ENCODE peak calls at places on chromosome 1, in four cellular contexts. One of them, this sample, is unnamed.

GRCh38 chr1:38817958-38818705 is 41.4 kb downstream of the RRAGC start:
- DNase-seq in skeletal muscle cell: no peak
- DNase-seq in pulmonary artery endothelial cell: no peak
- DNase-seq in mucosa of gallbladder: no peak
- DNase-seq in this sample: no peak

GRCh38 chr1:84370831-84371394 is 27.4 kb upstream of the DNASE2B start:
- DNase-seq in skeletal muscle cell: peak; percentile 75
- DNase-seq in pulmonary artery endothelial cell: no peak
- DNase-seq in mucosa of gallbladder: no peak
- DNase-seq in this sample: no peak

GRCh38 chr1:94531664-94532063 is 9.9 kb downstream of the F3 start:
- DNase-seq in skeletal muscle cell: no peak
- DNase-seq in pulmonary artery endothelial cell: no peak
- DNase-seq in mucosa of gallbladder: no peak
- DNase-seq in this sample: no peak

GRCh38 chr1:51758310-51758709 is 120.2 kb downstream of the NRDC start:
- DNase-seq in skeletal muscle cell: no peak
- DNase-seq in pulmonary artery endothelial cell: no peak
- DNase-seq in mucosa of gallbladder: no peak
- DNase-seq in this sample: no peak

GRCh38 chr1:32540589-32540988 is 1.4 kb downstream of the ZBTB8A start:
- DNase-seq in skeletal muscle cell: no peak
- DNase-seq in pulmonary artery endothelial cell: no peak
- DNase-seq in mucosa of gallbladder: no peak
- DNase-seq in this sample: no peak

GRCh38 chr1:202571719-202572339 is 138.4 kb downstream of the SYT2 start:
- DNase-seq in skeletal muscle cell: no peak
- DNase-seq in pulmonary artery endothelial cell: no peak
- DNase-seq in mucosa of gallbladder: no peak
- DNase-seq in this sample: no peak

GRCh38 chr1:42420911-42421585 is 34.8 kb downstream of the ZMYND12 start:
- DNase-seq in skeletal muscle cell: peak; percentile 95
- DNase-seq in pulmonary artery endothelial cell: peak; percentile 33
- DNase-seq in mucosa of gallbladder: no peak
- DNase-seq in this sample: peak; percentile 42

GRCh38 chr1:116256875-116257823 is 115.9 kb upstream of the ATP1A1 start:
- DNase-seq in skeletal muscle cell: no peak
- DNase-seq in pulmonary artery endothelial cell: no peak
- DNase-seq in mucosa of gallbladder: peak; percentile 82
- DNase-seq in this sample: no peak

GRCh38 chr1:81549588-81550127 is 251.1 kb upstream of the ADGRL2 start:
- DNase-seq in skeletal muscle cell: no peak
- DNase-seq in pulmonary artery endothelial cell: peak; percentile 11
- DNase-seq in mucosa of gallbladder: peak; percentile 15
- DNase-seq in this sample: peak; percentile 4

GRCh38 chr1:159952932-159953331 is 1.1 kb downstream of the SLAMF9 start:
- DNase-seq in skeletal muscle cell: no peak
- DNase-seq in pulmonary artery endothelial cell: no peak
- DNase-seq in mucosa of gallbladder: no peak
- DNase-seq in this sample: no peak

GRCh38 chr1:22790232-22791008 is 79.8 kb downstream of the EPHB2 start:
- DNase-seq in skeletal muscle cell: no peak
- DNase-seq in pulmonary artery endothelial cell: no peak
- DNase-seq in mucosa of gallbladder: no peak
- DNase-seq in this sample: no peak

GRCh38 chr1:97144527-97144926 is 422.9 kb downstream of the PTBP2 start:
- DNase-seq in skeletal muscle cell: peak; percentile 41
- DNase-seq in pulmonary artery endothelial cell: peak; percentile 61
- DNase-seq in mucosa of gallbladder: no peak
- DNase-seq in this sample: no peak

GRCh38 chr1:212699839-212700596 is at the start of gene BATF3:
- DNase-seq in skeletal muscle cell: no peak
- DNase-seq in pulmonary artery endothelial cell: no peak
- DNase-seq in mucosa of gallbladder: peak; percentile 16
- DNase-seq in this sample: no peak

GRCh38 chr1:248856176-248856575 is 2.7 kb downstream of the ZNF692 start:
- DNase-seq in skeletal muscle cell: no peak
- DNase-seq in pulmonary artery endothelial cell: no peak
- DNase-seq in mucosa of gallbladder: no peak
- DNase-seq in this sample: no peak

GRCh38 chr1:33586111-33586510 is 113.7 kb downstream of the ZSCAN20 start:
- DNase-seq in skeletal muscle cell: peak; percentile 10
- DNase-seq in pulmonary artery endothelial cell: no peak
- DNase-seq in mucosa of gallbladder: no peak
- DNase-seq in this sample: no peak

GRCh38 chr1:92291372-92291999 is 7.3 kb downstream of the GLMN start:
- DNase-seq in skeletal muscle cell: no peak
- DNase-seq in pulmonary artery endothelial cell: peak; percentile 35
- DNase-seq in mucosa of gallbladder: peak; percentile 16
- DNase-seq in this sample: peak; percentile 44

GRCh38 chr1:207102659-207103058 is 1.4 kb upstream of the C4BPA start:
- DNase-seq in skeletal muscle cell: no peak
- DNase-seq in pulmonary artery endothelial cell: no peak
- DNase-seq in mucosa of gallbladder: no peak
- DNase-seq in this sample: no peak